ENCODE peak calls at places on chromosome 10, in four cellular contexts. One of them, this sample, is unnamed.

GRCh38 chr10:7260412-7260900 is 150.4 kb downstream of the SFMBT2 start:
- DNase-seq in CD4-positive, CD25-positive, alpha-beta regulatory T cell: peak; percentile 29
- DNase-seq in uterus: peak; percentile 78
- DNase-seq in WERI-Rb-1: no peak
- DNase-seq in this sample: no peak

GRCh38 chr10:36057731-36058130 is 415.6 kb upstream of the FZD8 start:
- DNase-seq in CD4-positive, CD25-positive, alpha-beta regulatory T cell: no peak
- DNase-seq in uterus: no peak
- DNase-seq in WERI-Rb-1: no peak
- DNase-seq in this sample: no peak

GRCh38 chr10:32256613-32257437 is 90.1 kb downstream of the EPC1 start:
- DNase-seq in uterus: peak; percentile 69
- DNase-seq in CD4-positive, CD25-positive, alpha-beta regulatory T cell: peak; percentile 71
- DNase-seq in WERI-Rb-1: peak; percentile 25
- DNase-seq in this sample: peak; percentile 40

GRCh38 chr10:92200564-92200963 is 90.3 kb downstream of the CPEB3 start:
- DNase-seq in WERI-Rb-1: no peak
- DNase-seq in uterus: no peak
- DNase-seq in CD4-positive, CD25-positive, alpha-beta regulatory T cell: no peak
- DNase-seq in this sample: no peak

GRCh38 chr10:78847486-78847885 is 221.3 kb upstream of the ZMIZ1 start:
- DNase-seq in CD4-positive, CD25-positive, alpha-beta regulatory T cell: no peak
- DNase-seq in uterus: no peak
- DNase-seq in WERI-Rb-1: no peak
- DNase-seq in this sample: no peak

GRCh38 chr10:47421057-47421952 is 37.2 kb upstream of the ZNF488 start:
- DNase-seq in WERI-Rb-1: no peak
- DNase-seq in uterus: no peak
- DNase-seq in CD4-positive, CD25-positive, alpha-beta regulatory T cell: no peak
- DNase-seq in this sample: no peak

GRCh38 chr10:88028654-88029053 is 165.2 kb downstream of the PTEN start:
- DNase-seq in WERI-Rb-1: peak; percentile 11
- DNase-seq in uterus: no peak
- DNase-seq in CD4-positive, CD25-positive, alpha-beta regulatory T cell: no peak
- DNase-seq in this sample: no peak

GRCh38 chr10:58952747-58953466 is 223.5 kb upstream of the PHYHIPL start:
- DNase-seq in uterus: peak; percentile 35
- DNase-seq in WERI-Rb-1: peak; percentile 54
- DNase-seq in CD4-positive, CD25-positive, alpha-beta regulatory T cell: no peak
- DNase-seq in this sample: peak; percentile 9

GRCh38 chr10:8056891-8057331 is 2.4 kb downstream of the GATA3 start:
- DNase-seq in WERI-Rb-1: no peak
- DNase-seq in CD4-positive, CD25-positive, alpha-beta regulatory T cell: peak; percentile 72
- DNase-seq in uterus: no peak
- DNase-seq in this sample: peak; percentile 38

GRCh38 chr10:71243756-71244637 is 31.6 kb downstream of the UNC5B start:
- DNase-seq in WERI-Rb-1: no peak
- DNase-seq in CD4-positive, CD25-positive, alpha-beta regulatory T cell: no peak
- DNase-seq in uterus: no peak
- DNase-seq in this sample: no peak

GRCh38 chr10:120666311-120666710 is 184.9 kb upstream of the WDR11 start:
- DNase-seq in CD4-positive, CD25-positive, alpha-beta regulatory T cell: no peak
- DNase-seq in uterus: no peak
- DNase-seq in WERI-Rb-1: peak; percentile 57
- DNase-seq in this sample: no peak

GRCh38 chr10:60664859-60665258 is 113.4 kb upstream of the CDK1 start:
- DNase-seq in WERI-Rb-1: no peak
- DNase-seq in CD4-positive, CD25-positive, alpha-beta regulatory T cell: no peak
- DNase-seq in uterus: no peak
- DNase-seq in this sample: no peak

GRCh38 chr10:99927719-99928280 is 81.9 kb downstream of the DNMBP start:
- DNase-seq in uterus: no peak
- DNase-seq in WERI-Rb-1: no peak
- DNase-seq in CD4-positive, CD25-positive, alpha-beta regulatory T cell: no peak
- DNase-seq in this sample: no peak

GRCh38 chr10:99924451-99924850 is 85.3 kb downstream of the DNMBP start:
- DNase-seq in CD4-positive, CD25-positive, alpha-beta regulatory T cell: no peak
- DNase-seq in WERI-Rb-1: no peak
- DNase-seq in uterus: no peak
- DNase-seq in this sample: no peak

GRCh38 chr10:99929360-99929759 is 80.4 kb downstream of the DNMBP start:
- DNase-seq in WERI-Rb-1: no peak
- DNase-seq in CD4-positive, CD25-positive, alpha-beta regulatory T cell: no peak
- DNase-seq in uterus: no peak
- DNase-seq in this sample: no peak

GRCh38 chr10:99924856-99925255 is 84.9 kb downstream of the DNMBP start:
- DNase-seq in WERI-Rb-1: no peak
- DNase-seq in CD4-positive, CD25-positive, alpha-beta regulatory T cell: no peak
- DNase-seq in uterus: no peak
- DNase-seq in this sample: no peak

DNA sequence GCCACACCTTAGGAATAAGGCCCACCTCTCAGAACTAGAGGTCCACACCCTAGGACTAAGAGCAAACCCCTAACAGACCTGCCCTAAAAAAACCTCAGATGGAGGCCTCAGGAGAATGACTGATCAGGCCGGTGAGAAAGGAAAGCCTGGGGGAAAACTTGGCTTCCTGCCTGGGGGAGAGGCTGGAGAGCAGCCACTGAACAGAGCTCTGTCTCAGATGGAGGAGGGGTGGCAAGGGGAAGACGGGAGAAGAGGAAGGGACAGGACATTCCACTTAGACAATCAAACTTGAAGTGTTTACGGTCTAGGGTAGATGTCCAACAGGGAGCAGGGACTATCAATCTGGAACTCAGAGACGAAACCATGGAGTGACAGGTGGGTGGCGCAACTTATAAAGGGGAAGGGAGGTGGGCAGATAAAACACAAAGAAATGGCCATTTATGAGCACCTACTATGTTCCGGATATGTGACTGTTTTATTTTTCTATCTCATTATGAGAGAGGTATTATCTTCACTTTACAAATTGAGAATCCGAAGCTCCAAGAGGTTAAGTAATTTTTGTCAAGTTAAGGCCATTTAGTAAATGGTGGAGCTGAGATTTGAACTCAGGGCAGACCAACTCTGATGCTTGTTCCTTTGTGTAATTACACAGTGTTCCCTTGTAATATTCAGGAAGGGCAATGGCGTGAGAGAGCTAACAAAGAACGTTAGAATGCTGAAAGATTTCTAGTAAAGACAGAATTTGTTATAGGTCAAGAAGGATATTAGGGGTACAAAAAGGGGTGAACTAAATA is 82.6 kb downstream of the DNMBP start:
- DNase-seq in CD4-positive, CD25-positive, alpha-beta regulatory T cell: no peak
- DNase-seq in WERI-Rb-1: no peak
- DNase-seq in uterus: peak; percentile 63
- DNase-seq in this sample: no peak
- H3K4me3 ChIP-seq in CD4-positive, CD25-positive, alpha-beta regulatory T cell: no peak overlapping the region
- H3K4me3 ChIP-seq in WERI-Rb-1: no peak overlapping the region
- H3K4me3 ChIP-seq in uterus: no peak overlapping the region
- H3K4me3 ChIP-seq in this sample: no peak overlapping the region

DNA sequence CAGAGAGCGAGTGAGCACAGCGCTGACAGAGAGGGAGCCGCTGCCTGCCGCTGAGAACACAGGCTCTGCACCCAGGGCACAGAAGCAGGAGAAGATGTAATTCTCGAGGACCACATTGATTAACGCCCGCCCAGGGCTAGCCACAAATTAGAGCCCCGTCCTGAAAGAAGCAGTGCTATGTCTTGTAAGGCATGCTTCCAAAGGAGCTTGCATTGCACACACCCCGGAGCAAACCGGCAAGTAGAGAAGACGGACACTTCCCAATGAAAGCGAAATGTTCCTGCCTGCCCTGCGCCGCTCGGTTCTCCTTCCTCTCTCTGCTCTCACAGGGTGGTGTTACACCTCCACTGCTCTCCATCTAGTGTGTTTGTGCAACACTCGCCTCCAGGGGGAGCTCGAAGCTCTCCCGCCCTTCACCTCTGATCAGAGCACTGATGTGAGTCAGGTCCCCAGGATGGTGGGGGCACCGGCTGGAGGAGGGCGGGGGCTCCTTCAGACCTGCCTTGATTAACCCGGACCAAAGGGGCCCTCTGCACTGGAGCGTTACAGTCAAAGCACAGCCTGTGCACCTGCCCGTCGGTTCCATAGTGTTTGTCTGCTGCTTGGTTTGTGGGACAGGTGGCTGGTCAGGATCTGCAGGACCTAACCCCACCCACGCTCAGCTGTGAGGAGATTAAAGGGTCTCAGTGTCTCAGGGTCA is 316.5 kb downstream of the ADARB2 start:
- DNase-seq in WERI-Rb-1: peak; percentile 46
- DNase-seq in uterus: no peak
- DNase-seq in CD4-positive, CD25-positive, alpha-beta regulatory T cell: peak; percentile 35
- DNase-seq in this sample: peak; percentile 76
- H3K4me3 ChIP-seq in WERI-Rb-1: no peak overlapping the region
- H3K4me3 ChIP-seq in uterus: no peak overlapping the region
- H3K4me3 ChIP-seq in CD4-positive, CD25-positive, alpha-beta regulatory T cell: no peak overlapping the region
- H3K4me3 ChIP-seq in this sample: peak overlapping the region; percentile 25

GRCh38 chr10:97195654-97196212 is 10.0 kb upstream of the SLIT1 start:
- DNase-seq in WERI-Rb-1: no peak
- DNase-seq in CD4-positive, CD25-positive, alpha-beta regulatory T cell: no peak
- DNase-seq in uterus: no peak
- DNase-seq in this sample: no peak
- H3K4me3 ChIP-seq in WERI-Rb-1: peak overlapping the region; percentile 61
- H3K4me3 ChIP-seq in CD4-positive, CD25-positive, alpha-beta regulatory T cell: peak overlapping the region; percentile 48
- H3K4me3 ChIP-seq in uterus: peak overlapping the region; percentile 33
- H3K4me3 ChIP-seq in this sample: peak overlapping the region; percentile 61

GRCh38 chr10:22655312-22655973 is 58.9 kb downstream of the PIP4K2A start:
- DNase-seq in uterus: no peak
- DNase-seq in CD4-positive, CD25-positive, alpha-beta regulatory T cell: peak; percentile 78
- DNase-seq in WERI-Rb-1: no peak
- DNase-seq in this sample: peak; percentile 58
- H3K4me3 ChIP-seq in uterus: no peak overlapping the region
- H3K4me3 ChIP-seq in CD4-positive, CD25-positive, alpha-beta regulatory T cell: peak overlapping the region; percentile 83
- H3K4me3 ChIP-seq in WERI-Rb-1: no peak overlapping the region
- H3K4me3 ChIP-seq in this sample: no peak overlapping the region

GRCh38 chr10:69976795-69977546 is 75.7 kb upstream of the MACROH2A2 start:
- DNase-seq in CD4-positive, CD25-positive, alpha-beta regulatory T cell: no peak
- DNase-seq in WERI-Rb-1: no peak
- DNase-seq in uterus: no peak
- DNase-seq in this sample: no peak
- H3K4me3 ChIP-seq in CD4-positive, CD25-positive, alpha-beta regulatory T cell: no peak overlapping the region
- H3K4me3 ChIP-seq in WERI-Rb-1: no peak overlapping the region
- H3K4me3 ChIP-seq in uterus: no peak overlapping the region
- H3K4me3 ChIP-seq in this sample: no peak overlapping the region

DNA sequence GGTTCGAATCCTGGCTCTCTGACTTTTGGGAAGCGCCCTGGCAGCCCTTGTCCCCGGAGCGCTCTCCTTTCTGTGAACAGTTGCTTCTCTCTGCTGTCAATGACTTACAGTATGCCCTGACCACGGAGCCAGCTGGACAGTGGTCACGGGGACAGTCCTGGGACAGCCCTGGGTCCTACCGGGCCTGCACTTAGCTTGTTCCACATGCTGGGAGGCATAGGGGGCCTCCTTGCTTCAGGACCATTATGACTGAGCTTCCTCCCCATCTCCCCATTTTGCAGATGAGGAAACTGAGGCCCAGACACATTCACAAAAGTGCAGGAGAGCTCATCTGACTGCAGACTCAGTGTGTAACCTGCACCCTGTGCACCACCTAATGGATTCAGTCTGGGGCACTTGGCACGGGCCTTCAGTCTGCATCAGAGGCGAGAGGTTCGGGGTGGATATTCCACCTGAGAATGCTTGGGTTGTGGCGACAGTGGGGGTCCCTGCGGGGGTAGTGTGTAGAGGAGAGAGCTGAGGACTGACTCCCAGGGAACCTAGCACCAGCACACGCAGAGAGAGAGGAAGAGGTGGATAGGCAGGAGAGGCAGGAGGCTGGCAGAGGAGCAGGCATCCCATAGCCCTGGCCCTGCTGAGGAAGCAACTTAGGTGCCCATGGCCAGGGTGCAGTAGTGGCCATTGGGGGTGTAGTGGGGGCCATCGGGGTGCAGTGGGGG is 1.6 kb downstream of the DOCK1 start:
- DNase-seq in WERI-Rb-1: no peak
- DNase-seq in CD4-positive, CD25-positive, alpha-beta regulatory T cell: no peak
- DNase-seq in uterus: no peak
- DNase-seq in this sample: no peak
- H3K4me3 ChIP-seq in WERI-Rb-1: no peak overlapping the region
- H3K4me3 ChIP-seq in CD4-positive, CD25-positive, alpha-beta regulatory T cell: no peak overlapping the region
- H3K4me3 ChIP-seq in uterus: peak overlapping the region; percentile 96
- H3K4me3 ChIP-seq in this sample: no peak overlapping the region

GRCh38 chr10:125824736-125825135 is 1.4 kb downstream of the BCCIP start:
- DNase-seq in CD4-positive, CD25-positive, alpha-beta regulatory T cell: no peak
- DNase-seq in WERI-Rb-1: no peak
- DNase-seq in uterus: no peak
- DNase-seq in this sample: no peak
- H3K4me3 ChIP-seq in CD4-positive, CD25-positive, alpha-beta regulatory T cell: peak overlapping the region; percentile 100
- H3K4me3 ChIP-seq in WERI-Rb-1: peak overlapping the region; percentile 95
- H3K4me3 ChIP-seq in uterus: peak overlapping the region; percentile 84
- H3K4me3 ChIP-seq in this sample: peak overlapping the region; percentile 91

GRCh38 chr10:11886851-11887250 is 63.7 kb downstream of the PROSER2 start:
- DNase-seq in WERI-Rb-1: no peak
- DNase-seq in CD4-positive, CD25-positive, alpha-beta regulatory T cell: no peak
- DNase-seq in uterus: no peak
- DNase-seq in this sample: peak; percentile 78

GRCh38 chr10:11886138-11886474 is 63.0 kb downstream of the PROSER2 start:
- DNase-seq in uterus: no peak
- DNase-seq in WERI-Rb-1: no peak
- DNase-seq in CD4-positive, CD25-positive, alpha-beta regulatory T cell: no peak
- DNase-seq in this sample: no peak

GRCh38 chr10:11885437-11886137 is 62.4 kb downstream of the PROSER2 start:
- DNase-seq in uterus: no peak
- DNase-seq in CD4-positive, CD25-positive, alpha-beta regulatory T cell: no peak
- DNase-seq in WERI-Rb-1: no peak
- DNase-seq in this sample: no peak

GRCh38 chr10:11884706-11885423 is 61.7 kb downstream of the PROSER2 start:
- DNase-seq in uterus: no peak
- DNase-seq in WERI-Rb-1: no peak
- DNase-seq in CD4-positive, CD25-positive, alpha-beta regulatory T cell: no peak
- DNase-seq in this sample: no peak

DNA sequence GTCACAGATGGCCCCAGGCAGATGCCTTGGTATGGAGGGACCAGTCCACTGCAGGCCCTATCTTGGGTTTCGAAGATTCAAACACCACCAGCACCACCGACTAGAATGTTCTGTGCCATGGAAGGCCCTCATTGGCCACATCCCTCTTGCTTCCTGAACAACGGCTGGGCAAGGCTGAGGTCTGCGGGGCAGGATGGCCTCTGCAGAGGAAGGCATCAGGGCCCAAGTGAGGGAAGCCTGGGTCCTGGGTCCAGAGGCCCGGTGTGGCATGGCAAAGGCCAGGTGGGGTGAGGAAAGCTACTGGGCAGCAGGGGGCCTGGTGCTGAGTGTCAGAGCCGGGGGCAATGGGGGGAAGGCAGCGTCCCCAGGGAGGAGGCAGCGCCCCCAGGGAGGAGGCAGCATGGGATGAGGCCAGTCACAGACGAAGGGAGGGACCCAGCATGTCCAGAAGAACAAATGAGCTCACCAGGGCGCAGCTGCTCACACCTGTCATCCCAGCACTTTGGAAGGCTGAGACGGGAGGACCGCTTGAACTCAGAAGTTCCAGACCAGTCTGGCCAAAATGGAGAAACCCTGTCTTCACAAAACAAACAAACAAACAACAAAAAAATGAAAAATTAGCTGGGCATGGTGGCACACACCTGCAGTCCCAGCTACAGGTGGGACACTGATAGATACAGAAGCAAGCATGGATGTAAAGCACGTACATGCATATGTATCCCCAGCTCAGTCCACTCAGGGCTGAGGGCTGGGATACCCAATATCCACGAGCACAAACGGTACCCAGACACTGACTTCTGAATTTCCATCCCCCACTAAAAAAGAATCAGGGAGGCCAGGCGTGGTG is 64.4 kb downstream of the PROSER2 start:
- DNase-seq in uterus: no peak
- DNase-seq in CD4-positive, CD25-positive, alpha-beta regulatory T cell: no peak
- DNase-seq in WERI-Rb-1: no peak
- DNase-seq in this sample: no peak
- H3K4me3 ChIP-seq in uterus: no peak overlapping the region
- H3K4me3 ChIP-seq in CD4-positive, CD25-positive, alpha-beta regulatory T cell: no peak overlapping the region
- H3K4me3 ChIP-seq in WERI-Rb-1: no peak overlapping the region
- H3K4me3 ChIP-seq in this sample: no peak overlapping the region

GRCh38 chr10:124389613-124390361 is 28.9 kb downstream of the OAT start:
- DNase-seq in WERI-Rb-1: no peak
- DNase-seq in CD4-positive, CD25-positive, alpha-beta regulatory T cell: no peak
- DNase-seq in uterus: no peak
- DNase-seq in this sample: no peak
- H3K4me3 ChIP-seq in WERI-Rb-1: peak overlapping the region; percentile 33
- H3K4me3 ChIP-seq in CD4-positive, CD25-positive, alpha-beta regulatory T cell: no peak overlapping the region
- H3K4me3 ChIP-seq in uterus: no peak overlapping the region
- H3K4me3 ChIP-seq in this sample: no peak overlapping the region

This sample was measured in GM06990.